ENCODE peak calls at places on chromosomes 3 and 15, in ten cellular contexts. One of them, this sample, is unnamed.

GRCh38 chr15:44603126-44603525 is 60.3 kb downstream of the SPG11 start:
- DNase-seq in brain microvascular endothelial cell: no peak
- DNase-seq in left ventricle myocardium inferior: no peak
- DNase-seq in WTC11: no peak
- DNase-seq in ovary: no peak
- DNase-seq in HL-60: no peak
- DNase-seq in breast epithelium: no peak
- DNase-seq in lower leg skin: no peak
- DNase-seq in kidney epithelial cell: no peak
- DNase-seq in transverse colon: no peak
- DNase-seq in this sample: no peak

GRCh38 chr3:76505202-76505875 is 534.6 kb upstream of the ROBO2 start:
- DNase-seq in breast epithelium: no peak
- DNase-seq in HL-60: no peak
- DNase-seq in ovary: no peak
- DNase-seq in lower leg skin: no peak
- DNase-seq in kidney epithelial cell: no peak
- DNase-seq in transverse colon: no peak
- DNase-seq in left ventricle myocardium inferior: no peak
- DNase-seq in brain microvascular endothelial cell: peak; percentile 11
- DNase-seq in WTC11: no peak
- DNase-seq in this sample: no peak

GRCh38 chr15:101448336-101448735 is 41.2 kb downstream of the PCSK6 start:
- DNase-seq in HL-60: no peak
- DNase-seq in brain microvascular endothelial cell: no peak
- DNase-seq in transverse colon: no peak
- DNase-seq in lower leg skin: peak; percentile 50
- DNase-seq in WTC11: no peak
- DNase-seq in left ventricle myocardium inferior: no peak
- DNase-seq in ovary: no peak
- DNase-seq in kidney epithelial cell: no peak
- DNase-seq in breast epithelium: no peak
- DNase-seq in this sample: no peak

GRCh38 chr3:138854204-138854603 is 19.5 kb upstream of the PIK3CB start:
- DNase-seq in transverse colon: no peak
- DNase-seq in WTC11: no peak
- DNase-seq in breast epithelium: no peak
- DNase-seq in left ventricle myocardium inferior: no peak
- DNase-seq in ovary: no peak
- DNase-seq in lower leg skin: no peak
- DNase-seq in brain microvascular endothelial cell: no peak
- DNase-seq in HL-60: no peak
- DNase-seq in kidney epithelial cell: no peak
- DNase-seq in this sample: no peak

GRCh38 chr15:50652671-50653070 is 33.9 kb downstream of the TRPM7 start:
- DNase-seq in ovary: no peak
- DNase-seq in WTC11: no peak
- DNase-seq in left ventricle myocardium inferior: no peak
- DNase-seq in brain microvascular endothelial cell: no peak
- DNase-seq in transverse colon: no peak
- DNase-seq in HL-60: no peak
- DNase-seq in kidney epithelial cell: no peak
- DNase-seq in breast epithelium: no peak
- DNase-seq in lower leg skin: no peak
- DNase-seq in this sample: no peak

GRCh38 chr3:14541646-14542045 is 1.5 kb upstream of the GRIP2 start:
- DNase-seq in kidney epithelial cell: no peak
- DNase-seq in left ventricle myocardium inferior: no peak
- DNase-seq in ovary: no peak
- DNase-seq in brain microvascular endothelial cell: no peak
- DNase-seq in HL-60: no peak
- DNase-seq in lower leg skin: no peak
- DNase-seq in WTC11: no peak
- DNase-seq in breast epithelium: no peak
- DNase-seq in transverse colon: no peak
- DNase-seq in this sample: no peak

GRCh38 chr15:38531509-38531908 is 33.1 kb downstream of the RASGRP1 start:
- DNase-seq in kidney epithelial cell: peak; percentile 56
- DNase-seq in ovary: no peak
- DNase-seq in transverse colon: no peak
- DNase-seq in lower leg skin: no peak
- DNase-seq in breast epithelium: no peak
- DNase-seq in brain microvascular endothelial cell: peak; percentile 17
- DNase-seq in WTC11: no peak
- DNase-seq in HL-60: no peak
- DNase-seq in left ventricle myocardium inferior: no peak
- DNase-seq in this sample: no peak

GRCh38 chr3:94115482-94115881 is 52.6 kb downstream of the NSUN3 start:
- DNase-seq in brain microvascular endothelial cell: peak; percentile 47
- DNase-seq in ovary: no peak
- DNase-seq in transverse colon: no peak
- DNase-seq in breast epithelium: no peak
- DNase-seq in kidney epithelial cell: no peak
- DNase-seq in HL-60: no peak
- DNase-seq in lower leg skin: no peak
- DNase-seq in WTC11: no peak
- DNase-seq in left ventricle myocardium inferior: no peak
- DNase-seq in this sample: no peak

GRCh38 chr3:179450321-179450720 is 949 bp downstream of the GNB4 start:
- DNase-seq in WTC11: no peak
- DNase-seq in lower leg skin: no peak
- DNase-seq in breast epithelium: no peak
- DNase-seq in kidney epithelial cell: no peak
- DNase-seq in ovary: no peak
- DNase-seq in left ventricle myocardium inferior: no peak
- DNase-seq in transverse colon: no peak
- DNase-seq in HL-60: no peak
- DNase-seq in brain microvascular endothelial cell: no peak
- DNase-seq in this sample: no peak

GRCh38 chr3:128497305-128498126 is 4.5 kb upstream of the GATA2 start:
- DNase-seq in HL-60: peak; percentile 47
- DNase-seq in left ventricle myocardium inferior: peak; percentile 65
- DNase-seq in transverse colon: peak; percentile 61
- DNase-seq in brain microvascular endothelial cell: no peak
- DNase-seq in ovary: peak; percentile 74
- DNase-seq in lower leg skin: peak; percentile 92
- DNase-seq in kidney epithelial cell: no peak
- DNase-seq in breast epithelium: no peak
- DNase-seq in WTC11: peak; percentile 93
- DNase-seq in this sample: peak; percentile 84

GRCh38 chr3:194977341-194977740 is 291.7 kb downstream of the FAM43A start:
- DNase-seq in brain microvascular endothelial cell: no peak
- DNase-seq in WTC11: no peak
- DNase-seq in transverse colon: no peak
- DNase-seq in left ventricle myocardium inferior: no peak
- DNase-seq in ovary: no peak
- DNase-seq in lower leg skin: peak; percentile 43
- DNase-seq in breast epithelium: peak; percentile 2
- DNase-seq in kidney epithelial cell: no peak
- DNase-seq in HL-60: no peak
- DNase-seq in this sample: no peak

GRCh38 chr15:66703540-66703941 is 1.5 kb downstream of the SMAD6 start:
- DNase-seq in lower leg skin: no peak
- DNase-seq in left ventricle myocardium inferior: peak; percentile 50
- DNase-seq in HL-60: no peak
- DNase-seq in breast epithelium: no peak
- DNase-seq in transverse colon: peak; percentile 46
- DNase-seq in ovary: peak; percentile 56
- DNase-seq in brain microvascular endothelial cell: peak; percentile 22
- DNase-seq in kidney epithelial cell: no peak
- DNase-seq in WTC11: peak; percentile 20
- DNase-seq in this sample: peak; percentile 64

GRCh38 chr3:123724306-123724705 is 139.5 kb upstream of the HACD2 start:
- DNase-seq in left ventricle myocardium inferior: no peak
- DNase-seq in transverse colon: no peak
- DNase-seq in brain microvascular endothelial cell: no peak
- DNase-seq in breast epithelium: peak; percentile 15
- DNase-seq in kidney epithelial cell: no peak
- DNase-seq in ovary: no peak
- DNase-seq in HL-60: no peak
- DNase-seq in lower leg skin: no peak
- DNase-seq in WTC11: peak; percentile 36
- DNase-seq in this sample: no peak
- TF ChIP-seq CTCF in left ventricle myocardium inferior: no peak
- TF ChIP-seq CTCF in transverse colon: no peak
- TF ChIP-seq CTCF in brain microvascular endothelial cell: peak; percentile 53
- TF ChIP-seq CTCF in breast epithelium: no peak
- TF ChIP-seq CTCF in kidney epithelial cell: peak; percentile 36
- TF ChIP-seq CTCF in ovary: no peak
- TF ChIP-seq CTCF in HL-60: no peak
- TF ChIP-seq CTCF in lower leg skin: no peak
- TF ChIP-seq CTCF in WTC11: no peak
- TF ChIP-seq CTCF in this sample: no peak

GRCh38 chr3:50354850-50355249 is 4.2 kb downstream of the CYB561D2 start:
- DNase-seq in transverse colon: no peak
- DNase-seq in kidney epithelial cell: no peak
- DNase-seq in brain microvascular endothelial cell: no peak
- DNase-seq in left ventricle myocardium inferior: no peak
- DNase-seq in HL-60: no peak
- DNase-seq in breast epithelium: no peak
- DNase-seq in WTC11: no peak
- DNase-seq in lower leg skin: no peak
- DNase-seq in ovary: no peak
- DNase-seq in this sample: no peak

GRCh38 chr3:50354186-50354764 is 3.6 kb downstream of the CYB561D2 start:
- DNase-seq in left ventricle myocardium inferior: no peak
- DNase-seq in transverse colon: no peak
- DNase-seq in brain microvascular endothelial cell: no peak
- DNase-seq in breast epithelium: no peak
- DNase-seq in kidney epithelial cell: no peak
- DNase-seq in ovary: no peak
- DNase-seq in lower leg skin: no peak
- DNase-seq in HL-60: no peak
- DNase-seq in WTC11: no peak
- DNase-seq in this sample: no peak

GRCh38 chr3:50356553-50356952 is 2.8 kb downstream of the TMEM115 start:
- DNase-seq in WTC11: no peak
- DNase-seq in HL-60: no peak
- DNase-seq in lower leg skin: no peak
- DNase-seq in ovary: no peak
- DNase-seq in brain microvascular endothelial cell: no peak
- DNase-seq in transverse colon: peak; percentile 83
- DNase-seq in left ventricle myocardium inferior: peak; percentile 31
- DNase-seq in breast epithelium: no peak
- DNase-seq in kidney epithelial cell: no peak
- DNase-seq in this sample: no peak

GRCh38 chr3:50358355-50358926 is 880 bp downstream of the TMEM115 start:
- DNase-seq in left ventricle myocardium inferior: no peak
- DNase-seq in ovary: no peak
- DNase-seq in WTC11: no peak
- DNase-seq in breast epithelium: no peak
- DNase-seq in transverse colon: no peak
- DNase-seq in lower leg skin: no peak
- DNase-seq in HL-60: no peak
- DNase-seq in brain microvascular endothelial cell: no peak
- DNase-seq in kidney epithelial cell: no peak
- DNase-seq in this sample: no peak

DNA sequence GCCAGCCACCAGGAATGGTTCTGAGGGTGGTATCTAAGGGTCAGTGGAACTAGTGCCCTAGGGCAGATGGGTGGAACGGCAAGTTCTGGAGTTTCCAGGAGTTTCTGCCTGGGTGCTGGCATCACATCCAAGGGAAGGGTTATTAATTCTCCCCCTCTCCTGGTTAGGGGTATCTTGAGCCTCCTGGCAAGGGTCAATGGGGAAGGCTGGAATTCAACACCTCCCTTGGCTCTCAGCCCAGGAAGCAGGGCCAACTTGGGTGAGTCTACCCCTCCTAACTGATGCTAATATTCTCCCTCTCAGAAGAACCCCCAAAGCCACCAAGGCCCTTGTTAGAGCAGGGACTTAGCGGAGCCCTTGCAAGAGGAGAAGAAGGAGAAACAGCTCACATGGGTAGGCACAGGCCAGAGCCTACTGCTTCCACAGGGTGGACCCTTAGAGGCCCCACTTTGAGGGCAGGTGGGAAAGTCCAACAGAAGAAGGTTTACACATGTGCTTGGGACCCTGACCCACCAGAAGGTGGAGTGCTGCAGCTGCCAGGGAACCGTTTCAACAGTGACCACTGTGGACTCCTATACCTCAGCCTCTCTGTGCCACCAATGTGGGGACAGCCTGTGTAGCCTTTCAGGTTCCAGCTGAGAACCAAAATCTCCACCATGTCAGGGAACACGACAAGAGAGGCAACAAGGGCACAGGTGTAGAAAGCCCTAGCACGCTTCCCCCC is 3.3 kb downstream of the TMEM115 start:
- DNase-seq in breast epithelium: no peak
- DNase-seq in kidney epithelial cell: no peak
- DNase-seq in transverse colon: no peak
- DNase-seq in lower leg skin: no peak
- DNase-seq in left ventricle myocardium inferior: no peak
- DNase-seq in ovary: no peak
- DNase-seq in brain microvascular endothelial cell: no peak
- DNase-seq in WTC11: no peak
- DNase-seq in HL-60: no peak
- DNase-seq in this sample: no peak
- TF ChIP-seq CTCF in breast epithelium: no peak
- TF ChIP-seq CTCF in kidney epithelial cell: no peak
- TF ChIP-seq CTCF in transverse colon: no peak
- TF ChIP-seq CTCF in lower leg skin: no peak
- TF ChIP-seq CTCF in left ventricle myocardium inferior: no peak
- TF ChIP-seq CTCF in ovary: no peak
- TF ChIP-seq CTCF in brain microvascular endothelial cell: peak; percentile 16
- TF ChIP-seq CTCF in WTC11: no peak
- TF ChIP-seq CTCF in HL-60: no peak
- TF ChIP-seq CTCF in this sample: no peak

DNA sequence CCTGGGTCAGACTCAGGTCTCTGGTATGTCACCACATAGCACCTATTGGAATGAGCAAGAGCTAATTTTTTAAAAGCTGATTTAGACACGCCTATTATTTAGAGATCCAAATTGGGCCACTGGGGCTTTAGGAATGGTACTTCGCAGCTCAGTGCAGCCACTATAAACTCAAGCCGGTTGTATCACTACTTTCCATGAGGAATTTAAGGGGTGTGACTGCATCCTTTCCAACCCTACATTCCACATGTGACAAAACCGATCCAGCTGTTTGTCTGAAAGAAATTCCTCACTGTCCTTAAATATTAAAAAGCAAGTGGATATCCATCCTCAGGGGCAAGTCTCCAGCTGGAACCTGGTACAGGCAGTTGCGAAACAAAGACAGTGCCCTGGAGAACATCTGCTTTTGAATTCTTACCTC is 12.8 kb downstream of the VGLL3 start:
- DNase-seq in breast epithelium: no peak
- DNase-seq in transverse colon: no peak
- DNase-seq in HL-60: no peak
- DNase-seq in brain microvascular endothelial cell: no peak
- DNase-seq in ovary: no peak
- DNase-seq in lower leg skin: peak; percentile 92
- DNase-seq in left ventricle myocardium inferior: peak; percentile 36
- DNase-seq in WTC11: no peak
- DNase-seq in kidney epithelial cell: no peak
- DNase-seq in this sample: no peak
- TF ChIP-seq CTCF in breast epithelium: no peak
- TF ChIP-seq CTCF in transverse colon: no peak
- TF ChIP-seq CTCF in HL-60: no peak
- TF ChIP-seq CTCF in brain microvascular endothelial cell: no peak
- TF ChIP-seq CTCF in ovary: no peak
- TF ChIP-seq CTCF in lower leg skin: no peak
- TF ChIP-seq CTCF in left ventricle myocardium inferior: no peak
- TF ChIP-seq CTCF in WTC11: no peak
- TF ChIP-seq CTCF in kidney epithelial cell: no peak
- TF ChIP-seq CTCF in this sample: no peak

GRCh38 chr3:106452096-106452495 is 583.3 kb upstream of the CBLB start:
- DNase-seq in breast epithelium: no peak
- DNase-seq in kidney epithelial cell: no peak
- DNase-seq in WTC11: no peak
- DNase-seq in lower leg skin: no peak
- DNase-seq in brain microvascular endothelial cell: no peak
- DNase-seq in ovary: no peak
- DNase-seq in HL-60: no peak
- DNase-seq in left ventricle myocardium inferior: no peak
- DNase-seq in transverse colon: no peak
- DNase-seq in this sample: no peak
- TF ChIP-seq CTCF in breast epithelium: no peak
- TF ChIP-seq CTCF in kidney epithelial cell: no peak
- TF ChIP-seq CTCF in WTC11: no peak
- TF ChIP-seq CTCF in lower leg skin: no peak
- TF ChIP-seq CTCF in brain microvascular endothelial cell: no peak
- TF ChIP-seq CTCF in ovary: no peak
- TF ChIP-seq CTCF in HL-60: no peak
- TF ChIP-seq CTCF in left ventricle myocardium inferior: no peak
- TF ChIP-seq CTCF in transverse colon: no peak
- TF ChIP-seq CTCF in this sample: no peak

This sample was measured in GM13976.